ENCODE peak calls at places on chromosomes 2 and 18, in six cellular contexts. One of them, this sample, is unnamed.

GRCh38 chr2:71850306-71850801 is 297.3 kb downstream of the CYP26B1 start:
- DNase-seq in IMR-90: no peak
- DNase-seq in H9: peak; percentile 8
- DNase-seq in mesendoderm: no peak
- DNase-seq in neuronal stem cell: no peak
- DNase-seq in mesenchymal stem cell: no peak
- DNase-seq in this sample: no peak

GRCh38 chr18:69882965-69883668 is 64.6 kb downstream of the CD226 start:
- DNase-seq in IMR-90: no peak
- DNase-seq in H9: no peak
- DNase-seq in mesendoderm: no peak
- DNase-seq in neuronal stem cell: no peak
- DNase-seq in mesenchymal stem cell: no peak
- DNase-seq in this sample: no peak

GRCh38 chr18:62788891-62789290 is 73.5 kb downstream of the PHLPP1 start:
- DNase-seq in IMR-90: no peak
- DNase-seq in H9: no peak
- DNase-seq in mesendoderm: peak; percentile 66
- DNase-seq in neuronal stem cell: no peak
- DNase-seq in mesenchymal stem cell: peak; percentile 50
- DNase-seq in this sample: no peak

GRCh38 chr2:196459539-196459938 is 180.0 kb upstream of the CCDC150 start:
- DNase-seq in IMR-90: peak; percentile 55
- DNase-seq in H9: no peak
- DNase-seq in mesendoderm: peak; percentile 27
- DNase-seq in neuronal stem cell: no peak
- DNase-seq in mesenchymal stem cell: peak; percentile 70
- DNase-seq in this sample: no peak

GRCh38 chr18:58525928-58526424 is 102.9 kb downstream of the ALPK2 start:
- DNase-seq in IMR-90: no peak
- DNase-seq in H9: no peak
- DNase-seq in mesendoderm: no peak
- DNase-seq in neuronal stem cell: no peak
- DNase-seq in mesenchymal stem cell: no peak
- DNase-seq in this sample: no peak

GRCh38 chr2:146123714-146124113 is 1603.8 kb upstream of the ZEB2 start:
- DNase-seq in IMR-90: peak; percentile 17
- DNase-seq in H9: no peak
- DNase-seq in mesendoderm: no peak
- DNase-seq in neuronal stem cell: no peak
- DNase-seq in mesenchymal stem cell: no peak
- DNase-seq in this sample: no peak

GRCh38 chr2:215105607-215106354 is 32.6 kb downstream of the ABCA12 start:
- DNase-seq in IMR-90: peak; percentile 13
- DNase-seq in H9: no peak
- DNase-seq in mesendoderm: no peak
- DNase-seq in neuronal stem cell: no peak
- DNase-seq in mesenchymal stem cell: peak; percentile 29
- DNase-seq in this sample: peak; percentile 76

GRCh38 chr2:41717883-41718282 is 329.9 kb upstream of the PKDCC start:
- DNase-seq in IMR-90: no peak
- DNase-seq in H9: no peak
- DNase-seq in mesendoderm: no peak
- DNase-seq in neuronal stem cell: no peak
- DNase-seq in mesenchymal stem cell: no peak
- DNase-seq in this sample: no peak

GRCh38 chr2:48600204-48600813 is 17.3 kb upstream of the GTF2A1L start:
- DNase-seq in IMR-90: peak; percentile 67
- DNase-seq in H9: no peak
- DNase-seq in mesendoderm: peak; percentile 38
- DNase-seq in neuronal stem cell: peak; percentile 35
- DNase-seq in mesenchymal stem cell: peak; percentile 47
- DNase-seq in this sample: no peak

GRCh38 chr2:219073413-219074129 is 12.8 kb upstream of the IHH start:
- DNase-seq in IMR-90: peak; percentile 72
- DNase-seq in H9: peak; percentile 80
- DNase-seq in mesendoderm: peak; percentile 90
- DNase-seq in neuronal stem cell: peak; percentile 49
- DNase-seq in mesenchymal stem cell: peak; percentile 56
- DNase-seq in this sample: peak; percentile 56

GRCh38 chr2:240572141-240573031 is 4.1 kb downstream of the RNPEPL1 start:
- DNase-seq in IMR-90: no peak
- DNase-seq in H9: no peak
- DNase-seq in mesendoderm: no peak
- DNase-seq in neuronal stem cell: no peak
- DNase-seq in mesenchymal stem cell: no peak
- DNase-seq in this sample: no peak

GRCh38 chr2:197011777-197012641 is 85.5 kb upstream of the PGAP1 start:
- DNase-seq in IMR-90: peak; percentile 53
- DNase-seq in H9: no peak
- DNase-seq in mesendoderm: peak; percentile 58
- DNase-seq in neuronal stem cell: no peak
- DNase-seq in mesenchymal stem cell: peak; percentile 65
- DNase-seq in this sample: peak; percentile 70

GRCh38 chr2:120007851-120008250 is 5.0 kb upstream of the EPB41L5 start:
- DNase-seq in IMR-90: no peak
- DNase-seq in H9: no peak
- DNase-seq in mesendoderm: no peak
- DNase-seq in neuronal stem cell: no peak
- DNase-seq in mesenchymal stem cell: no peak
- DNase-seq in this sample: no peak

GRCh38 chr2:239118264-239118663 is 270.4 kb downstream of the TWIST2 start:
- DNase-seq in IMR-90: no peak
- DNase-seq in H9: no peak
- DNase-seq in mesendoderm: no peak
- DNase-seq in neuronal stem cell: no peak
- DNase-seq in mesenchymal stem cell: no peak
- DNase-seq in this sample: no peak

GRCh38 chr2:166516712-166517303 is 22.8 kb upstream of the SCN7A start:
- DNase-seq in IMR-90: peak; percentile 40
- DNase-seq in H9: no peak
- DNase-seq in mesendoderm: peak; percentile 33
- DNase-seq in neuronal stem cell: peak; percentile 17
- DNase-seq in mesenchymal stem cell: peak; percentile 25
- DNase-seq in this sample: peak; percentile 30

GRCh38 chr2:11556101-11556806 is 22.4 kb downstream of the GREB1 start:
- DNase-seq in IMR-90: no peak
- DNase-seq in H9: no peak
- DNase-seq in mesendoderm: no peak
- DNase-seq in neuronal stem cell: no peak
- DNase-seq in mesenchymal stem cell: peak; percentile 16
- DNase-seq in this sample: no peak

GRCh38 chr2:201149064-201149820 is 33.3 kb downstream of the CFLAR start:
- DNase-seq in IMR-90: peak; percentile 96
- DNase-seq in H9: no peak
- DNase-seq in mesendoderm: peak; percentile 27
- DNase-seq in neuronal stem cell: no peak
- DNase-seq in mesenchymal stem cell: peak; percentile 91
- DNase-seq in this sample: peak; percentile 88

GRCh38 chr2:179107737-179108136 is 57.8 kb upstream of the CCDC141 start:
- DNase-seq in IMR-90: peak; percentile 46
- DNase-seq in H9: no peak
- DNase-seq in mesendoderm: no peak
- DNase-seq in neuronal stem cell: no peak
- DNase-seq in mesenchymal stem cell: peak; percentile 54
- DNase-seq in this sample: no peak

GRCh38 chr2:68732036-68732435 is 2.6 kb upstream of the ARHGAP25 start:
- DNase-seq in IMR-90: no peak
- DNase-seq in H9: no peak
- DNase-seq in mesendoderm: peak; percentile 47
- DNase-seq in neuronal stem cell: no peak
- DNase-seq in mesenchymal stem cell: no peak
- DNase-seq in this sample: peak; percentile 19

DNA sequence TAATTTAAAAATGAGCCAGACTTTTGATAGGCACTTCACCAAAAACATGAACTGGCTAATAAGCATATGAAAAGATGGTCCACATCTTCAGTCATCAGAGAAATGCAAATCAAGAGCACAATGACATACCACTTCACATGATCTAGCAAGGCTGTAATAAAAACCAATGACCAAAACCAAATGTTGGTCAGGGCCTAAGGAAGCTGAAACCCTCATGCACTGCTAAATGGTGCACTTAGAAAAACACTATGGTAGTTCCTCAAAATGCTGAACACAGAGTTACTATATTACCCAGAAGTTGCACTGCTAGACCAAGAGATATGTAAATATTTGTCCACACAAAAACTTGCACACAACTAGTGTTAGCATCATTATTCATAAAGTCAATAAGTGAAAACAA is 504.9 kb upstream of the SOX11 start:
- DNase-seq in IMR-90: no peak
- DNase-seq in H9: no peak
- DNase-seq in mesendoderm: no peak
- DNase-seq in neuronal stem cell: no peak
- DNase-seq in mesenchymal stem cell: no peak
- DNase-seq in this sample: no peak
- H2BK120ac ChIP-seq in IMR-90: no peak overlapping the region
- H2BK120ac ChIP-seq in H9: no peak overlapping the region
- H2BK120ac ChIP-seq in mesendoderm: no peak overlapping the region
- H2BK120ac ChIP-seq in neuronal stem cell: no peak overlapping the region
- H2BK120ac ChIP-seq in mesenchymal stem cell: no peak overlapping the region
- H2BK120ac ChIP-seq in this sample: no peak overlapping the region

GRCh38 chr2:182898718-182899117 is 32.3 kb upstream of the FRZB start:
- DNase-seq in IMR-90: no peak
- DNase-seq in H9: no peak
- DNase-seq in mesendoderm: no peak
- DNase-seq in neuronal stem cell: no peak
- DNase-seq in mesenchymal stem cell: no peak
- DNase-seq in this sample: no peak
- H3K18ac ChIP-seq in IMR-90: no peak overlapping the region
- H3K18ac ChIP-seq in H9: no peak overlapping the region
- H3K18ac ChIP-seq in mesendoderm: no peak overlapping the region
- H3K18ac ChIP-seq in neuronal stem cell: no peak overlapping the region
- H3K18ac ChIP-seq in mesenchymal stem cell: no peak overlapping the region
- H3K18ac ChIP-seq in this sample: no peak overlapping the region

DNA sequence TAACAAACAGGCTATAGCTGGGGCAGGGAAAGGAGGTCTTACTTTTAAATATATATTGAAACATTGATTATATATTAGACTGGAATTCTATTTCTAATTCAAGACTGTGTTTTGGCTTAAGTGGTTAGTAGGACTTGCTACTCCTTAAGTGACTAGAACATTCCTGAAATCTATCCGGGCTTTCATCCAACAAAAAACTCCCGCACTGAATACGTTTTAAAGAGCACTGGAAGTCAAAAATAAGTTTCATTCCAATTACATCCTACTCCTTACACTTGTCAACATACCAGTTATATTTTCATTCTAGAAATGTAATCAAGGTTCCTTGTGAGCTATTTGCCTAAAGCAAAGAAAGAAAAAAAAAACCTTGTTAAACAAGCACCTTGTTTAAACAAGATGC is 204.6 kb downstream of the SP3 start:
- DNase-seq in IMR-90: peak; percentile 41
- DNase-seq in H9: no peak
- DNase-seq in mesendoderm: no peak
- DNase-seq in neuronal stem cell: no peak
- DNase-seq in mesenchymal stem cell: no peak
- DNase-seq in this sample: no peak
- H2BK120ac ChIP-seq in IMR-90: no peak overlapping the region
- H2BK120ac ChIP-seq in H9: no peak overlapping the region
- H2BK120ac ChIP-seq in mesendoderm: no peak overlapping the region
- H2BK120ac ChIP-seq in neuronal stem cell: no peak overlapping the region
- H2BK120ac ChIP-seq in mesenchymal stem cell: no peak overlapping the region
- H2BK120ac ChIP-seq in this sample: no peak overlapping the region

GRCh38 chr18:23267447-23267776 is 132.1 kb downstream of the CABLES1 start:
- DNase-seq in IMR-90: no peak
- DNase-seq in H9: no peak
- DNase-seq in mesendoderm: no peak
- DNase-seq in neuronal stem cell: no peak
- DNase-seq in mesenchymal stem cell: no peak
- DNase-seq in this sample: no peak
- H3K18ac ChIP-seq in IMR-90: no peak overlapping the region
- H3K18ac ChIP-seq in H9: no peak overlapping the region
- H3K18ac ChIP-seq in mesendoderm: no peak overlapping the region
- H3K18ac ChIP-seq in neuronal stem cell: peak overlapping the region; percentile 73
- H3K18ac ChIP-seq in mesenchymal stem cell: no peak overlapping the region
- H3K18ac ChIP-seq in this sample: peak overlapping the region; percentile 5

GRCh38 chr2:16168506-16169264 is 228.3 kb downstream of the MYCN start:
- DNase-seq in IMR-90: no peak
- DNase-seq in H9: no peak
- DNase-seq in mesendoderm: peak; percentile 42
- DNase-seq in neuronal stem cell: peak; percentile 83
- DNase-seq in mesenchymal stem cell: no peak
- DNase-seq in this sample: peak; percentile 92

GRCh38 chr2:16166327-16166981 is 226.1 kb downstream of the MYCN start:
- DNase-seq in IMR-90: no peak
- DNase-seq in H9: no peak
- DNase-seq in mesendoderm: no peak
- DNase-seq in neuronal stem cell: peak; percentile 85
- DNase-seq in mesenchymal stem cell: no peak
- DNase-seq in this sample: no peak

GRCh38 chr2:16169381-16169960 is 229.1 kb downstream of the MYCN start:
- DNase-seq in IMR-90: no peak
- DNase-seq in H9: no peak
- DNase-seq in mesendoderm: no peak
- DNase-seq in neuronal stem cell: no peak
- DNase-seq in mesenchymal stem cell: no peak
- DNase-seq in this sample: no peak

GRCh38 chr2:16165518-16166326 is 225.4 kb downstream of the MYCN start:
- DNase-seq in IMR-90: no peak
- DNase-seq in H9: no peak
- DNase-seq in mesendoderm: no peak
- DNase-seq in neuronal stem cell: no peak
- DNase-seq in mesenchymal stem cell: no peak
- DNase-seq in this sample: peak; percentile 38

GRCh38 chr2:16167471-16168426 is 227.4 kb downstream of the MYCN start:
- DNase-seq in IMR-90: no peak
- DNase-seq in H9: no peak
- DNase-seq in mesendoderm: no peak
- DNase-seq in neuronal stem cell: peak; percentile 41
- DNase-seq in mesenchymal stem cell: no peak
- DNase-seq in this sample: peak; percentile 78
- H2BK120ac ChIP-seq in IMR-90: no peak overlapping the region
- H2BK120ac ChIP-seq in H9: no peak overlapping the region
- H2BK120ac ChIP-seq in mesendoderm: no peak overlapping the region
- H2BK120ac ChIP-seq in neuronal stem cell: peak overlapping the region; percentile 40
- H2BK120ac ChIP-seq in mesenchymal stem cell: no peak overlapping the region
- H2BK120ac ChIP-seq in this sample: no peak overlapping the region

GRCh38 chr2:169561364-169561763 is 12.3 kb downstream of the FASTKD1 start:
- DNase-seq in IMR-90: no peak
- DNase-seq in H9: no peak
- DNase-seq in mesendoderm: no peak
- DNase-seq in neuronal stem cell: no peak
- DNase-seq in mesenchymal stem cell: no peak
- DNase-seq in this sample: no peak
- H3K18ac ChIP-seq in IMR-90: no peak overlapping the region
- H3K18ac ChIP-seq in H9: no peak overlapping the region
- H3K18ac ChIP-seq in mesendoderm: no peak overlapping the region
- H3K18ac ChIP-seq in neuronal stem cell: no peak overlapping the region
- H3K18ac ChIP-seq in mesenchymal stem cell: no peak overlapping the region
- H3K18ac ChIP-seq in this sample: no peak overlapping the region